ENCODE peak calls at places on chromosomes 1 and 21, in five cellular contexts. One of them, this sample, is unnamed.

GRCh38 chr1:68136187-68136586 is 85.8 kb upstream of the DIRAS3 start:
- DNase-seq in ovary: no peak
- DNase-seq in pancreas: no peak
- DNase-seq in AG09319: no peak
- DNase-seq in CD8-positive, alpha-beta T cell: no peak
- DNase-seq in this sample: no peak

GRCh38 chr1:241610056-241610815 is 29.9 kb downstream of the CHML start:
- DNase-seq in ovary: no peak
- DNase-seq in pancreas: no peak
- DNase-seq in AG09319: no peak
- DNase-seq in CD8-positive, alpha-beta T cell: no peak
- DNase-seq in this sample: no peak

GRCh38 chr1:196464545-196464944 is 143.7 kb downstream of the KCNT2 start:
- DNase-seq in ovary: no peak
- DNase-seq in pancreas: no peak
- DNase-seq in AG09319: peak; percentile 53
- DNase-seq in CD8-positive, alpha-beta T cell: no peak
- DNase-seq in this sample: no peak

GRCh38 chr1:54854376-54855020 is 32.5 kb downstream of the DHCR24 start:
- DNase-seq in ovary: no peak
- DNase-seq in pancreas: no peak
- DNase-seq in AG09319: no peak
- DNase-seq in CD8-positive, alpha-beta T cell: no peak
- DNase-seq in this sample: no peak

GRCh38 chr1:152392909-152393308 is 21.2 kb downstream of the CRNN start:
- DNase-seq in ovary: no peak
- DNase-seq in pancreas: no peak
- DNase-seq in AG09319: no peak
- DNase-seq in CD8-positive, alpha-beta T cell: no peak
- DNase-seq in this sample: no peak

GRCh38 chr1:177871633-177872562 is 98.0 kb downstream of the SEC16B start:
- DNase-seq in ovary: no peak
- DNase-seq in pancreas: no peak
- DNase-seq in AG09319: no peak
- DNase-seq in CD8-positive, alpha-beta T cell: no peak
- DNase-seq in this sample: no peak

GRCh38 chr1:109838838-109839240 is 71.8 kb upstream of the CSF1 start:
- DNase-seq in ovary: no peak
- DNase-seq in pancreas: no peak
- DNase-seq in AG09319: no peak
- DNase-seq in CD8-positive, alpha-beta T cell: no peak
- DNase-seq in this sample: no peak

GRCh38 chr1:203491664-203492485 is 2.1 kb upstream of the OPTC start:
- DNase-seq in ovary: no peak
- DNase-seq in pancreas: no peak
- DNase-seq in AG09319: no peak
- DNase-seq in CD8-positive, alpha-beta T cell: no peak
- DNase-seq in this sample: peak; percentile 75

GRCh38 chr1:179929955-179930798 is 24.4 kb upstream of the CEP350 start:
- DNase-seq in ovary: no peak
- DNase-seq in pancreas: no peak
- DNase-seq in AG09319: no peak
- DNase-seq in CD8-positive, alpha-beta T cell: no peak
- DNase-seq in this sample: no peak

GRCh38 chr1:23727362-23727811 is 15.9 kb upstream of the ELOA start:
- DNase-seq in ovary: peak; percentile 75
- DNase-seq in pancreas: peak; percentile 89
- DNase-seq in AG09319: peak; percentile 85
- DNase-seq in CD8-positive, alpha-beta T cell: no peak
- DNase-seq in this sample: peak; percentile 76

GRCh38 chr1:32398401-32398800 is 4.2 kb upstream of the BSDC1 start:
- DNase-seq in ovary: no peak
- DNase-seq in pancreas: no peak
- DNase-seq in AG09319: no peak
- DNase-seq in CD8-positive, alpha-beta T cell: no peak
- DNase-seq in this sample: no peak

GRCh38 chr1:232276651-232277050 is 353.3 kb downstream of the SIPA1L2 start:
- DNase-seq in ovary: no peak
- DNase-seq in pancreas: no peak
- DNase-seq in AG09319: no peak
- DNase-seq in CD8-positive, alpha-beta T cell: no peak
- DNase-seq in this sample: no peak

GRCh38 chr1:201020040-201020591 is 3.4 kb downstream of the KIF21B start:
- DNase-seq in ovary: no peak
- DNase-seq in pancreas: no peak
- DNase-seq in AG09319: no peak
- DNase-seq in CD8-positive, alpha-beta T cell: no peak
- DNase-seq in this sample: no peak

GRCh38 chr1:213273546-213273945 is 222.5 kb downstream of the RPS6KC1 start:
- DNase-seq in ovary: no peak
- DNase-seq in pancreas: no peak
- DNase-seq in AG09319: no peak
- DNase-seq in CD8-positive, alpha-beta T cell: no peak
- DNase-seq in this sample: no peak

GRCh38 chr1:155070721-155071556 is 7.4 kb downstream of the EFNA4 start:
- DNase-seq in ovary: peak; percentile 81
- DNase-seq in pancreas: peak; percentile 89
- DNase-seq in AG09319: no peak
- DNase-seq in CD8-positive, alpha-beta T cell: peak; percentile 57
- DNase-seq in this sample: peak; percentile 82

GRCh38 chr1:50251592-50252165 is 143.0 kb downstream of the ELAVL4 start:
- DNase-seq in ovary: no peak
- DNase-seq in pancreas: no peak
- DNase-seq in AG09319: no peak
- DNase-seq in CD8-positive, alpha-beta T cell: no peak
- DNase-seq in this sample: no peak

GRCh38 chr1:232988572-232989040 is 38.2 kb downstream of the NTPCR start:
- DNase-seq in ovary: no peak
- DNase-seq in pancreas: no peak
- DNase-seq in AG09319: no peak
- DNase-seq in CD8-positive, alpha-beta T cell: no peak
- DNase-seq in this sample: peak; percentile 67

DNA sequence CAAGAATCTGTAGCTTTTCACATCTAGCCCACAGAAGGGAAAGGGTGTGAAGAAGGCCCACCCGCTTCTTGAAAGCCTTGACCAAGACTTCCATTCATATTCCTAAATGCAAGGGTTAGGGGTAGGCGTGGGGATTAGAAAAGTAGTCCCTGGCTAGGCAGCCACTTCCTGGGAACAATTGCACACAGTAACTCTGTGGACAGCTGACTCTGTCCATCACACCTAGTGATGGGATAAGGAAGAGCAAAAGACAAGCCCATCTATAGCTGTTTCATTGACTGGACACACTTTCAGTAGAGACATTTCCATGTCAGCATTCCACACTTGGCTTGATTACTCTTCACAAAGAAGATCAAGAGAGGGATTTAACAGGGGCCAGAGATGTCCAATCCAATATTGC is 294.2 kb downstream of the PBX1 start:
- DNase-seq in ovary: no peak
- DNase-seq in pancreas: no peak
- DNase-seq in AG09319: no peak
- DNase-seq in CD8-positive, alpha-beta T cell: no peak
- DNase-seq in this sample: no peak
- TF ChIP-seq CTCF in ovary: no peak
- TF ChIP-seq CTCF in pancreas: no peak
- TF ChIP-seq CTCF in AG09319: no peak
- TF ChIP-seq CTCF in CD8-positive, alpha-beta T cell: no peak
- TF ChIP-seq CTCF in this sample: no peak

DNA sequence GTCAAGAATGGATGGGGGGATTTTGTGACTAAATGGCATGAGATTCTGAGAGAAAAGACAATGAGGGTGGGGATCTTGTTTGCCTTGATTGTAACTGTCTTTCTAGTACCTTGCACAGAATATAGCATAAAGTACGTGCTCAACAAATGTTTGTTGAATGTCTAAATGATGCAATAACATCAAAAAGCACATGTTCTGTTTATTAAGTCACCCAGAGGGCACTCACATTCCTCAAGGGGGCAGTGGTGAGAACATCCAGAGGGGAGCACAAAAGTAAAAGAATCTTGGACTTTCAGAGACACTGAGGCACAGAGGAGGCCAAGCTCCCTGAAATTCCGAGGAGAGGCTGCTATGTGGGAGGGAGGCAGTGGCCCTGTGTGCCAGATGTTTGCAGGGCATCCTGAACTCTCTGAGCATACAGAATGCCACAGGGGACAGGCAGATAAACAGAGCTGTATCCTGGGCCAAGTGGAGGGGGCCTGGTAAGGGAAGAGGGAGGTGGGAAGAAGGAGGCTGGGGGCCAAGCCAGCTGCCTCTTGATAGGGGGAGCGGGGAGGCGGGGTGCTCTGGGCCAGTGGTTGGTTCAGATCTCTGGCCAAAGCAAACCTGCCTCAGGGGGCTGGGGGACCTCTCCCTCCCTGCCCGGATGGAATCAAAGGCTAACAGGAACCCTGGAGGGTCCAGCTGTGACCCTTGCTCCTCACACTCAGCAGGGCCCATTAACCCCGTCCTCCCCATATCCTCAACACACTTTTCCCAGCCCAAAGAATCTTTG is 6.5 kb upstream of the ATP1A2 start:
- DNase-seq in ovary: no peak
- DNase-seq in pancreas: no peak
- DNase-seq in AG09319: no peak
- DNase-seq in CD8-positive, alpha-beta T cell: no peak
- DNase-seq in this sample: no peak
- TF ChIP-seq CTCF in ovary: no peak
- TF ChIP-seq CTCF in pancreas: no peak
- TF ChIP-seq CTCF in AG09319: peak; percentile 43
- TF ChIP-seq CTCF in CD8-positive, alpha-beta T cell: peak; percentile 35
- TF ChIP-seq CTCF in this sample: no peak

GRCh38 chr1:174425121-174425520 is 22.6 kb upstream of the GPR52 start:
- DNase-seq in ovary: no peak
- DNase-seq in pancreas: no peak
- DNase-seq in AG09319: no peak
- DNase-seq in CD8-positive, alpha-beta T cell: no peak
- DNase-seq in this sample: no peak
- TF ChIP-seq CTCF in ovary: no peak
- TF ChIP-seq CTCF in pancreas: no peak
- TF ChIP-seq CTCF in AG09319: no peak
- TF ChIP-seq CTCF in CD8-positive, alpha-beta T cell: no peak
- TF ChIP-seq CTCF in this sample: no peak

DNA sequence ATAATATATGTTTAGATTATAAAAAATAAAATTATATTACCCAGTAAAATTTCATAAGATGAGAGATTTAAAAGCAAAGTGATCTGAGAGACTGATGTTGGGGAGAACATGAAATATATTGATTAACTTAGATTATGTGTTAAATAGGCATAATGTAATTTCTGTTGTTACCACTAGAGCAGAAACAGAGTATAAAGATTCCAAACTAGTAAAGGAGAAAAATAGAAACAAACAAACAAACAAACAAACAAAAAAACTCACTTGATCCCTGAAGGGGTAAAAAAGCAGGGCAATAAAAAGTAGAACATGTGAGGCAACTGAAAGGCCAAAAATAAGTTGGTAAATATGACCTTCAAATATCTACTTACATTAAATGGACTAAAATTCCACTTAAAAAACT is 640.4 kb upstream of the RGS18 start:
- DNase-seq in ovary: no peak
- DNase-seq in pancreas: no peak
- DNase-seq in AG09319: no peak
- DNase-seq in CD8-positive, alpha-beta T cell: no peak
- DNase-seq in this sample: no peak
- TF ChIP-seq CTCF in ovary: no peak
- TF ChIP-seq CTCF in pancreas: no peak
- TF ChIP-seq CTCF in AG09319: no peak
- TF ChIP-seq CTCF in CD8-positive, alpha-beta T cell: no peak
- TF ChIP-seq CTCF in this sample: no peak

DNA sequence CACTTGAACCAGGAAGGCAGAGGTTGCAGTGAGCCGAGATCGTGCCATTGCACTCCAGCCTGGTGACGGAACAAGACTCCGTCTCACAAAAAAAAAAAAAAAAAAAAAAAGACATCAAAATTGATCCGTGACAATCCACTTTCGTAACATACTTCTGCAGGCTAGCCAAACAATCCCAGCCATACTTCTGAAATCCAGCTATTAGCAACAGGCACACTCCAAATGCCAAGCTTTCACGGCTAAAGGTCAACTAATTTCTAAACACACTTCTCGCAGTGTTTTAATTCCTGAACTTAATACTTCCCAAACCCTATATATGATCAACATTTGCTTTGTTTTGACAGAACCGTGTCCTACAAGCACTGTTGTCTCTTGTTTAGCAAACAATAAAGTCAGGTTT is 411.3 kb upstream of the RUNX1 start:
- DNase-seq in ovary: no peak
- DNase-seq in pancreas: no peak
- DNase-seq in AG09319: no peak
- DNase-seq in CD8-positive, alpha-beta T cell: no peak
- DNase-seq in this sample: no peak
- TF ChIP-seq CTCF in ovary: no peak
- TF ChIP-seq CTCF in pancreas: no peak
- TF ChIP-seq CTCF in AG09319: no peak
- TF ChIP-seq CTCF in CD8-positive, alpha-beta T cell: no peak
- TF ChIP-seq CTCF in this sample: no peak

GRCh38 chr1:208256091-208256490 is 11.9 kb upstream of the PLXNA2 start:
- DNase-seq in ovary: no peak
- DNase-seq in pancreas: no peak
- DNase-seq in AG09319: no peak
- DNase-seq in CD8-positive, alpha-beta T cell: no peak
- DNase-seq in this sample: peak; percentile 41
- TF ChIP-seq CTCF in ovary: no peak
- TF ChIP-seq CTCF in pancreas: no peak
- TF ChIP-seq CTCF in AG09319: no peak
- TF ChIP-seq CTCF in CD8-positive, alpha-beta T cell: no peak
- TF ChIP-seq CTCF in this sample: no peak

GRCh38 chr1:98991127-98992003 is 13.3 kb downstream of the PLPPR5 start:
- DNase-seq in ovary: no peak
- DNase-seq in pancreas: no peak
- DNase-seq in AG09319: peak; percentile 4
- DNase-seq in CD8-positive, alpha-beta T cell: no peak
- DNase-seq in this sample: no peak
- TF ChIP-seq CTCF in ovary: no peak
- TF ChIP-seq CTCF in pancreas: no peak
- TF ChIP-seq CTCF in AG09319: peak; percentile 10
- TF ChIP-seq CTCF in CD8-positive, alpha-beta T cell: no peak
- TF ChIP-seq CTCF in this sample: no peak

GRCh38 chr1:175178056-175178455 is 14.5 kb downstream of the KIAA0040 start:
- DNase-seq in ovary: no peak
- DNase-seq in pancreas: no peak
- DNase-seq in AG09319: no peak
- DNase-seq in CD8-positive, alpha-beta T cell: no peak
- DNase-seq in this sample: no peak
- TF ChIP-seq CTCF in ovary: no peak
- TF ChIP-seq CTCF in pancreas: no peak
- TF ChIP-seq CTCF in AG09319: no peak
- TF ChIP-seq CTCF in CD8-positive, alpha-beta T cell: no peak
- TF ChIP-seq CTCF in this sample: no peak

GRCh38 chr1:73105755-73106154 is 823.4 kb upstream of the NEGR1 start:
- DNase-seq in ovary: no peak
- DNase-seq in pancreas: peak; percentile 51
- DNase-seq in AG09319: no peak
- DNase-seq in CD8-positive, alpha-beta T cell: no peak
- DNase-seq in this sample: no peak

GRCh38 chr1:73104749-73105148 is 822.4 kb upstream of the NEGR1 start:
- DNase-seq in ovary: no peak
- DNase-seq in pancreas: peak; percentile 55
- DNase-seq in AG09319: no peak
- DNase-seq in CD8-positive, alpha-beta T cell: no peak
- DNase-seq in this sample: no peak

GRCh38 chr1:73097917-73098316 is 815.6 kb upstream of the NEGR1 start:
- DNase-seq in ovary: no peak
- DNase-seq in pancreas: no peak
- DNase-seq in AG09319: no peak
- DNase-seq in CD8-positive, alpha-beta T cell: no peak
- DNase-seq in this sample: no peak

GRCh38 chr1:73100216-73100615 is 817.9 kb upstream of the NEGR1 start:
- DNase-seq in ovary: no peak
- DNase-seq in pancreas: no peak
- DNase-seq in AG09319: no peak
- DNase-seq in CD8-positive, alpha-beta T cell: no peak
- DNase-seq in this sample: no peak
- TF ChIP-seq CTCF in ovary: no peak
- TF ChIP-seq CTCF in pancreas: no peak
- TF ChIP-seq CTCF in AG09319: no peak
- TF ChIP-seq CTCF in CD8-positive, alpha-beta T cell: no peak
- TF ChIP-seq CTCF in this sample: no peak